ENCODE peak calls at places on chromosome 10, in five cellular contexts. One of them, this sample, is unnamed. For H3K9me3, the result is how much of the 10 kb centered on the place peaks cover.

GRCh38 chr10:77737608-77738007 is 100.0 kb upstream of the KCNMA1 start:
- DNase-seq in mesenchymal stem cell: peak
- DNase-seq in neuronal stem cell: no peak
- DNase-seq in IMR-90: peak
- DNase-seq in H1: no peak
- DNase-seq in this sample: no peak

GRCh38 chr10:6840093-6840763 is 260.2 kb upstream of the PRKCQ start:
- DNase-seq in mesenchymal stem cell: peak
- DNase-seq in neuronal stem cell: no peak
- DNase-seq in IMR-90: no peak
- DNase-seq in H1: no peak
- DNase-seq in this sample: no peak

GRCh38 chr10:70899096-70899495 is 10.7 kb upstream of the PCBD1 start:
- DNase-seq in mesenchymal stem cell: no peak
- DNase-seq in neuronal stem cell: no peak
- DNase-seq in IMR-90: no peak
- DNase-seq in H1: no peak
- DNase-seq in this sample: no peak

GRCh38 chr10:45000138-45000763 is 472 bp upstream of the ZNF22 start:
- DNase-seq in mesenchymal stem cell: peak
- DNase-seq in neuronal stem cell: no peak
- DNase-seq in IMR-90: peak
- DNase-seq in H1: no peak
- DNase-seq in this sample: no peak

GRCh38 chr10:109952526-109952925 is 29.2 kb upstream of the XPNPEP1 start:
- DNase-seq in mesenchymal stem cell: no peak
- DNase-seq in neuronal stem cell: no peak
- DNase-seq in IMR-90: no peak
- DNase-seq in H1: no peak
- DNase-seq in this sample: no peak

GRCh38 chr10:13839430-13839986 is 252.7 kb downstream of the PRPF18 start:
- DNase-seq in mesenchymal stem cell: peak
- DNase-seq in neuronal stem cell: no peak
- DNase-seq in IMR-90: peak
- DNase-seq in H1: no peak
- DNase-seq in this sample: no peak

GRCh38 chr10:93813507-93814465 is 56.0 kb downstream of the LGI1 start:
- DNase-seq in mesenchymal stem cell: peak
- DNase-seq in neuronal stem cell: no peak
- DNase-seq in IMR-90: peak
- DNase-seq in H1: peak
- DNase-seq in this sample: peak

GRCh38 chr10:101244321-101245050 is 15.2 kb upstream of the LBX1 start:
- DNase-seq in mesenchymal stem cell: no peak
- DNase-seq in neuronal stem cell: no peak
- DNase-seq in IMR-90: peak
- DNase-seq in H1: no peak
- DNase-seq in this sample: no peak

GRCh38 chr10:13099666-13100348 is at the start of gene OPTN:
- DNase-seq in mesenchymal stem cell: peak
- DNase-seq in neuronal stem cell: peak
- DNase-seq in IMR-90: peak
- DNase-seq in H1: peak
- DNase-seq in this sample: peak

GRCh38 chr10:126903646-126904360 is 1.4 kb upstream of the DOCK1 start:
- DNase-seq in mesenchymal stem cell: no peak
- DNase-seq in neuronal stem cell: no peak
- DNase-seq in IMR-90: no peak
- DNase-seq in H1: no peak
- DNase-seq in this sample: no peak
- H3K23ac ChIP-seq in mesenchymal stem cell: peak
- H3K23ac ChIP-seq in neuronal stem cell: no peak
- H3K23ac ChIP-seq in IMR-90: no peak
- H3K23ac ChIP-seq in H1: no peak
- H3K23ac ChIP-seq in this sample: no peak

DNA sequence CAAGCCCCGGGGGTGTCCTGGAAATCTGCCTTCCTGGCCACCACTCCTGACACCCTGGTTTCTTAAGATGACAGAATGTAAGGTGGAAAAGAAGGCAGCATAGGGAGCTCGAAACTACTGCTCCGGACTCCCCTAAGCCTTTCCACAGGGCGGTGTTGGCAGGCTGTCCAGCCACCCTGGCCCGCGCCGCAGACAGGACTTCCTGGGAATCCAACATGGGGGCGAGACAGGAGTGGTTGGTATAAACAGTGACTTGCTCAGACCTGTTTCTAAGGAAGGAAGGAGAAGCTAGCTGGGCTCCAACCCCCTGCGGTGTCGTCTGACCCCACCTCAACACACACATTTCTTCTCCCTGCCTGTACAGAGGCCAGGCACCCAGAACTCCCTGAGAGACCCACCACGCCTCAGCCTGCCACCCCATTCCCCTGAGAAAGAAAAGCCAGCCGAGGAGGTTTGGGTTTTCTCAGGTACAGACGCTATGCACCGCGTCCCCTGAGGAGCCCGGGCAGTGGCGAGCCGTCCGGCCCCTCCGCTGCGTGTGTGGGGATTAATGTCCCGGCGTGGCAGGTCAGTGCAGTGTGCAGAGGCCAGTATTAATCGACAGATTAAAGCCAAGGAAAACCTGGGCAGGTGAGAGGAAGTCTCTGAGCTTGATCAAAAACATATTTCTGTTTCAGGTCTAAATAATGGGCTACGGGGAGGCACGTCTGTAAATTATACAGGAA is 349.6 kb upstream of the MKI67 start:
- DNase-seq in mesenchymal stem cell: no peak
- DNase-seq in neuronal stem cell: no peak
- DNase-seq in IMR-90: no peak
- DNase-seq in H1: no peak
- DNase-seq in this sample: no peak
- H3K9me3 ChIP-seq in mesenchymal stem cell: under half
- H3K9me3 ChIP-seq in neuronal stem cell: under half
- H3K9me3 ChIP-seq in IMR-90: half or more
- H3K9me3 ChIP-seq in H1: under half
- H3K9me3 ChIP-seq in this sample: under half

GRCh38 chr10:124450010-124450782 is at the start of gene NKX1-2:
- DNase-seq in mesenchymal stem cell: no peak
- DNase-seq in neuronal stem cell: peak
- DNase-seq in IMR-90: no peak
- DNase-seq in H1: no peak
- DNase-seq in this sample: peak

GRCh38 chr10:124451227-124451807 is 1.5 kb upstream of the NKX1-2 start:
- DNase-seq in mesenchymal stem cell: no peak
- DNase-seq in neuronal stem cell: no peak
- DNase-seq in IMR-90: no peak
- DNase-seq in H1: no peak
- DNase-seq in this sample: peak

GRCh38 chr10:124455441-124455840 is 5.6 kb upstream of the NKX1-2 start:
- DNase-seq in mesenchymal stem cell: no peak
- DNase-seq in neuronal stem cell: no peak
- DNase-seq in IMR-90: no peak
- DNase-seq in H1: no peak
- DNase-seq in this sample: peak

GRCh38 chr10:124450783-124451057 is 885 bp upstream of the NKX1-2 start:
- DNase-seq in mesenchymal stem cell: no peak
- DNase-seq in neuronal stem cell: no peak
- DNase-seq in IMR-90: no peak
- DNase-seq in H1: no peak
- DNase-seq in this sample: no peak

GRCh38 chr10:124453965-124454610 is 4.3 kb upstream of the NKX1-2 start:
- DNase-seq in mesenchymal stem cell: no peak
- DNase-seq in neuronal stem cell: no peak
- DNase-seq in IMR-90: no peak
- DNase-seq in H1: no peak
- DNase-seq in this sample: peak
- H3K23ac ChIP-seq in mesenchymal stem cell: no peak
- H3K23ac ChIP-seq in neuronal stem cell: no peak
- H3K23ac ChIP-seq in IMR-90: no peak
- H3K23ac ChIP-seq in H1: no peak
- H3K23ac ChIP-seq in this sample: no peak

GRCh38 chr10:16717617-16718395 is 99.4 kb downstream of the RSU1 start:
- DNase-seq in mesenchymal stem cell: peak
- DNase-seq in neuronal stem cell: no peak
- DNase-seq in IMR-90: peak
- DNase-seq in H1: no peak
- DNase-seq in this sample: no peak

GRCh38 chr10:16712883-16713282 is 104.3 kb downstream of the RSU1 start:
- DNase-seq in mesenchymal stem cell: no peak
- DNase-seq in neuronal stem cell: no peak
- DNase-seq in IMR-90: no peak
- DNase-seq in H1: no peak
- DNase-seq in this sample: no peak

GRCh38 chr10:16716051-16716450 is 101.2 kb downstream of the RSU1 start:
- DNase-seq in mesenchymal stem cell: no peak
- DNase-seq in neuronal stem cell: no peak
- DNase-seq in IMR-90: no peak
- DNase-seq in H1: no peak
- DNase-seq in this sample: no peak

GRCh38 chr10:16713290-16713689 is 103.9 kb downstream of the RSU1 start:
- DNase-seq in mesenchymal stem cell: no peak
- DNase-seq in neuronal stem cell: no peak
- DNase-seq in IMR-90: no peak
- DNase-seq in H1: no peak
- DNase-seq in this sample: no peak
- H3K9me3 ChIP-seq in mesenchymal stem cell: under half
- H3K9me3 ChIP-seq in neuronal stem cell: under half
- H3K9me3 ChIP-seq in IMR-90: under half
- H3K9me3 ChIP-seq in H1: under half
- H3K9me3 ChIP-seq in this sample: under half

GRCh38 chr10:117462424-117462792 is 80.1 kb upstream of the EMX2 start:
- DNase-seq in mesenchymal stem cell: peak
- DNase-seq in neuronal stem cell: no peak
- DNase-seq in IMR-90: no peak
- DNase-seq in H1: no peak
- DNase-seq in this sample: peak

GRCh38 chr10:117462816-117463544 is 79.6 kb upstream of the EMX2 start:
- DNase-seq in mesenchymal stem cell: no peak
- DNase-seq in neuronal stem cell: no peak
- DNase-seq in IMR-90: no peak
- DNase-seq in H1: no peak
- DNase-seq in this sample: no peak

GRCh38 chr10:117461766-117462423 is 80.7 kb upstream of the EMX2 start:
- DNase-seq in mesenchymal stem cell: peak
- DNase-seq in neuronal stem cell: no peak
- DNase-seq in IMR-90: peak
- DNase-seq in H1: no peak
- DNase-seq in this sample: no peak

GRCh38 chr10:117464176-117464575 is 78.4 kb upstream of the EMX2 start:
- DNase-seq in mesenchymal stem cell: no peak
- DNase-seq in neuronal stem cell: no peak
- DNase-seq in IMR-90: no peak
- DNase-seq in H1: no peak
- DNase-seq in this sample: no peak

GRCh38 chr10:117463545-117463920 is 79.0 kb upstream of the EMX2 start:
- DNase-seq in mesenchymal stem cell: no peak
- DNase-seq in neuronal stem cell: no peak
- DNase-seq in IMR-90: no peak
- DNase-seq in H1: no peak
- DNase-seq in this sample: no peak
- H3K23ac ChIP-seq in mesenchymal stem cell: no peak
- H3K23ac ChIP-seq in neuronal stem cell: no peak
- H3K23ac ChIP-seq in IMR-90: no peak
- H3K23ac ChIP-seq in H1: no peak
- H3K23ac ChIP-seq in this sample: no peak

DNA sequence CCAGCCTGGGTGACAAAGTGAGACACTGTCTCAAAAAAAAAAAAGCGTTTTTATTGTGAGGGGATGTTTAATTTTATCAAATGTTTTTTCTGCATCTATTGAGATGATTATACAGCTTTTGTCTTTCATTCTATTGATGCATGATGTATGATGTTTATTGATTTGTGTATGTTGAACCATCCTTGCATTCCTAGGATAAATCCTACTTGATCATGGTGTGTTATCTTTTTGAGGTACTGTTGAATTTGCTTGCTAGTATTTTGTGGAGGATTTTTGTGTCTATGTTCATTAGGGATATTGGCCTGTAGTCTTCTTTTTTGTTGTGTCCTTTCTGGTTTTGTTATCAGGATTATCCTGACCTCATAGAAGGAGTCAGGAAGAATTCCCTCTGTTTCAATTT is 22.3 kb upstream of the PLA2G12B start:
- DNase-seq in mesenchymal stem cell: no peak
- DNase-seq in neuronal stem cell: no peak
- DNase-seq in IMR-90: no peak
- DNase-seq in H1: no peak
- DNase-seq in this sample: no peak
- H3K9me3 ChIP-seq in mesenchymal stem cell: half or more
- H3K9me3 ChIP-seq in neuronal stem cell: under half
- H3K9me3 ChIP-seq in IMR-90: under half
- H3K9me3 ChIP-seq in H1: under half
- H3K9me3 ChIP-seq in this sample: under half

GRCh38 chr10:97376413-97376812 is 24.7 kb downstream of the RRP12 start:
- DNase-seq in mesenchymal stem cell: peak
- DNase-seq in neuronal stem cell: no peak
- DNase-seq in IMR-90: no peak
- DNase-seq in H1: no peak
- DNase-seq in this sample: no peak

GRCh38 chr10:97367126-97367649 is 32.7 kb upstream of the FRAT2 start:
- DNase-seq in mesenchymal stem cell: no peak
- DNase-seq in neuronal stem cell: no peak
- DNase-seq in IMR-90: no peak
- DNase-seq in H1: no peak
- DNase-seq in this sample: no peak

GRCh38 chr10:97372233-97372875 is 28.8 kb downstream of the RRP12 start:
- DNase-seq in mesenchymal stem cell: no peak
- DNase-seq in neuronal stem cell: no peak
- DNase-seq in IMR-90: no peak
- DNase-seq in H1: no peak
- DNase-seq in this sample: no peak

GRCh38 chr10:97373456-97373855 is 27.7 kb downstream of the RRP12 start:
- DNase-seq in mesenchymal stem cell: no peak
- DNase-seq in neuronal stem cell: no peak
- DNase-seq in IMR-90: no peak
- DNase-seq in H1: no peak
- DNase-seq in this sample: no peak

DNA sequence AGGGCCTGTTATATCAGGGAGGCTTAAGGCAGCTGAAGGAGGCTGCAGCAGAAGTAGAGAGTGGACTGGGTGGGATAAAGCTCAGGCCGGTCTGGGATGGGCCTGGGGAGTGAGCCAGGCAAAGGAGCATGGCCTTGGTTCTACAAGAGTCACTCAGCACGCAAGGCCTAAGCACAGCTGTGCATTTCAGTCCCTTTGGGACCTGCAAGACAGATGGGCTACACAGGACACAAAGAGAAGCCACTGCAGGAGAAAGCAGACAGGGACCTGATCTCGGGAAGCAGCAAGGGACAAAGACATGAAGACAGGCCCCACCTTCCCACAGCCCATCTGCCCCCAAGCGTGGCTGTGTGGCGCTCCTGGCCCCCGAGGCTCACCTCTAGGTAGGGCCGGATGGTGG is 29.4 kb downstream of the RRP12 start:
- DNase-seq in mesenchymal stem cell: no peak
- DNase-seq in neuronal stem cell: no peak
- DNase-seq in IMR-90: no peak
- DNase-seq in H1: no peak
- DNase-seq in this sample: no peak
- H3K23ac ChIP-seq in mesenchymal stem cell: no peak
- H3K23ac ChIP-seq in neuronal stem cell: no peak
- H3K23ac ChIP-seq in IMR-90: no peak
- H3K23ac ChIP-seq in H1: no peak
- H3K23ac ChIP-seq in this sample: no peak